ENCODE peak calls at places on chromosomes 11 and 22, in eight cellular contexts. A is IMR-90; I is lung; S is CD4-positive, alpha-beta T cell; K is activated B cell treated with CpG ODN at 0.5 μM for 24 hours; P is lower leg skin; B is left lung; U is AG10803. Y is an unnamed sample.
A peak's percentile ranks its signal among the peaks of the same experiment; 100 is the strongest.

GRCh38 chr22:49807129-49807528 is 20.5 kb downstream of the BRD1 start:
- DNase-seq in P (no peak), S (no peak), B (no peak), U (no peak), K (no peak), A (no peak), I (no peak), Y (no peak)

GRCh38 chr11:119153049-119153818 is 4.4 kb downstream of the ABCG4 start:
- DNase-seq in P (no peak), S (no peak), A (no peak), K (no peak), U (no peak), B (no peak), I (no peak), Y (no peak)

GRCh38 chr22:35312198-35313059 is 12.7 kb downstream of the TOM1 start:
- DNase-seq in U (peak; percentile 83), I (no peak), P (peak; percentile 86), B (peak; percentile 31), A (peak; percentile 82), K (no peak), S (no peak), Y (peak; percentile 69)

GRCh38 chr22:26612652-26613051 is 5.2 kb downstream of the CRYBB1 start:
- DNase-seq in P (no peak), B (no peak), A (no peak), U (no peak), I (no peak), K (no peak), S (no peak), Y (no peak)

GRCh38 chr11:116696381-116696941 is 76.3 kb downstream of the BUD13 start:
- DNase-seq in U (peak; percentile 8), P (peak; percentile 78), K (no peak), A (no peak), B (no peak), I (no peak), S (no peak), Y (peak; percentile 4)

GRCh38 chr22:50403701-50404101 is 60.6 kb downstream of the PPP6R2 start:
- DNase-seq in S (no peak), K (no peak), B (peak; percentile 69), U (no peak), P (peak; percentile 91), A (no peak), I (peak; percentile 41), Y (no peak)

GRCh38 chr11:76443254-76443935 is 1.4 kb upstream of the EMSY start:
- DNase-seq in I (no peak), S (no peak), A (no peak), B (no peak), K (no peak), U (no peak), P (no peak), Y (peak; percentile 37)

GRCh38 chr22:24189249-24190158 is 8.2 kb downstream of the SUSD2 start:
- DNase-seq in I (peak; percentile 92), B (peak; percentile 86), S (peak; percentile 24), K (peak; percentile 33), P (peak; percentile 93), U (peak; percentile 45), A (peak; percentile 50), Y (peak; percentile 67)

GRCh38 chr22:31676700-31677099 is 14.7 kb upstream of the PISD start:
- DNase-seq in B (peak; percentile 96), U (peak; percentile 86), A (peak; percentile 74), S (peak; percentile 87), K (peak; percentile 84), P (peak; percentile 99), I (peak; percentile 97), Y (peak; percentile 93)

GRCh38 chr22:23564276-23564675 is 15.8 kb downstream of the IGLL1 start:
- DNase-seq in I (no peak), B (no peak), S (no peak), K (no peak), U (no peak), A (no peak), P (no peak), Y (no peak)

GRCh38 chr11:125193158-125193557 is 28.6 kb downstream of the PKNOX2 start:
- DNase-seq in I (no peak), K (no peak), B (no peak), S (no peak), P (no peak), A (no peak), U (no peak), Y (no peak)

GRCh38 chr11:108009497-108010360 is 1.0 kb downstream of the CUL5 start:
- DNase-seq in A (no peak), P (no peak), B (no peak), U (peak; percentile 15), K (no peak), I (no peak), S (no peak), Y (peak; percentile 18)

GRCh38 chr22:42960146-42960509 is 54.8 kb downstream of the PACSIN2 start:
- DNase-seq in K (no peak), B (no peak), U (no peak), A (peak; percentile 12), P (no peak), S (no peak), I (no peak), Y (no peak)

GRCh38 chr11:101264303-101264702 is 134.7 kb upstream of the PGR start:
- DNase-seq in B (no peak), S (no peak), K (no peak), P (no peak), I (no peak), A (no peak), U (no peak), Y (no peak)

GRCh38 chr11:132621976-132622375 is 910.3 kb downstream of the OPCML start:
- DNase-seq in K (no peak), P (no peak), U (no peak), A (no peak), B (no peak), S (no peak), I (no peak), Y (no peak)

GRCh38 chr11:13169709-13170108 is 107.9 kb upstream of the BMAL1 start:
- DNase-seq in S (no peak), B (no peak), P (no peak), K (no peak), A (peak; percentile 94), U (peak; percentile 90), I (peak; percentile 31), Y (peak; percentile 94)

GRCh38 chr11:81207421-81208054 is 1526.1 kb downstream of the FAM181B start:
- DNase-seq in I (no peak), A (no peak), U (no peak), S (no peak), P (no peak), B (no peak), K (no peak), Y (no peak)

DNA sequence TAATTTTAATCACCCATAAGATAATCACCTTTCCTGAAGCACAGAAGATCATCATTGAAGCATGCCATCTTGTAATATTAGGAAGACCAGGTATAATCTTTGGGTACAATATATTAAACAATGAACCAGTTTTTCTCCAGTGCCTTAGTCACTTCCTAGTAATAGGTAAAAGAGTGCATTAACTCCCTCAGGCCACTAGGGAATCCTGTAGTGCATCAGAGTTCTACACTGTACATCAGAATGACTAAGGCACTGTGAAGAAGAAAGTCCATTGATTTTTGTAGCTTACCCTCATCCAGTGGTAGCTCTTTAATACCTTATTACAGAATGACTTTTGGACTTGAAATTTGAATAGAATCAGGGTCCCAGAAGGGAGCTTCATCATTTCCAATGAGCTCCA is 4.5 kb downstream of the C11orf87 start:
- DNase-seq in A (no peak), I (no peak), P (no peak), B (no peak), S (no peak), U (no peak), K (no peak), Y (peak; percentile 25)
- TF ChIP-seq CTCF in A (peak; percentile 21), I (no peak), P (no peak), B (no peak), S (no peak), U (peak; percentile 40), K (no peak), Y (peak; percentile 36)

GRCh38 chr11:19080579-19080993 is 20.1 kb upstream of the MRGPRX2 start:
- DNase-seq in I (peak; percentile 42), S (no peak), A (peak; percentile 26), U (peak; percentile 79), K (no peak), P (no peak), B (peak; percentile 45), Y (peak; percentile 79)
- TF ChIP-seq CTCF in I (no peak), S (no peak), A (no peak), U (no peak), K (no peak), P (no peak), B (no peak), Y (no peak)

GRCh38 chr11:95269402-95269801 is 38.4 kb upstream of the SESN3 start:
- DNase-seq in K (no peak), S (no peak), U (no peak), I (no peak), B (no peak), A (no peak), P (no peak), Y (peak; percentile 18)

GRCh38 chr11:95266751-95267374 is 35.9 kb upstream of the SESN3 start:
- DNase-seq in I (no peak), P (no peak), B (no peak), U (peak; percentile 46), K (no peak), S (no peak), A (no peak), Y (peak; percentile 77)

GRCh38 chr11:95267814-95268213 is 36.8 kb upstream of the SESN3 start:
- DNase-seq in B (no peak), K (no peak), U (no peak), I (no peak), S (no peak), P (no peak), A (no peak), Y (no peak)

GRCh38 chr11:95264881-95265280 is 33.9 kb upstream of the SESN3 start:
- DNase-seq in I (no peak), U (no peak), A (no peak), P (no peak), S (no peak), K (no peak), B (no peak), Y (no peak)

GRCh38 chr11:95268386-95268785 is 37.4 kb upstream of the SESN3 start:
- DNase-seq in B (no peak), I (no peak), A (no peak), P (no peak), K (no peak), U (no peak), S (no peak), Y (no peak)
- TF ChIP-seq CTCF in B (no peak), I (no peak), A (no peak), P (no peak), K (no peak), U (no peak), S (no peak), Y (no peak)

GRCh38 chr22:38298312-38299000 is 18.8 kb downstream of the CSNK1E start:
- DNase-seq in U (peak; percentile 60), K (peak; percentile 37), B (no peak), P (no peak), A (peak; percentile 88), S (peak; percentile 35), I (no peak), Y (peak; percentile 99)
- TF ChIP-seq CTCF in U (peak; percentile 38), K (peak; percentile 23), B (no peak), P (no peak), A (peak; percentile 32), S (peak; percentile 57), I (no peak), Y (peak; percentile 41)

DNA sequence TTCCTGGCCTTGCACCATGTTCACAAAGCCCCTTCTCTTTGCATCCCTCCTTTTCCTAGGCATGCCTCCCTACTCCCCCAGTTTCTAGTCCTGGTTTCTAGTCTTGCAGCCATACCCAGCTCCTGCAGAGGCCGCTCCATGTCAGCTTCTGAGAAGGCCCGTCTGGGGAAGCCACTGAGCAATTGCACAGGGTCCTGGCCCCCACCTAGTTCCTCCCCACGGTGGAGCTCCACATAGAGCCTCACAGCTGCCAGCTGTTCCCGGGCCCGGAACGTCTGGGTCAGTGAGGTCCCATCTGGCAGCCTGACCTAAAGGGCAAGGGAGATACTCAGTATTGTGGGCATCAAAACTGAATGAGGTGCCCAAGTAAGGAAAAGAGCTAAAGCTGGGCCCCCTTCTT is 2.2 kb downstream of the UBXN1 start:
- DNase-seq in I (no peak), K (no peak), A (no peak), P (no peak), B (no peak), U (no peak), S (no peak), Y (no peak)
- TF ChIP-seq CTCF in I (no peak), K (no peak), A (no peak), P (no peak), B (no peak), U (peak; percentile 1), S (no peak), Y (peak; percentile 5)